ENCODE peak calls at places on chromosome 5, in five cellular contexts. One of them, this sample, is unnamed.
A peak's percentile ranks its signal among the peaks of the same experiment; 100 is the strongest.

GRCh38 chr5:1538741-1539392 is 15.1 kb upstream of the LPCAT1 start:
- DNase-seq in GM12892: no peak
- DNase-seq in K562: no peak
- DNase-seq in H1: no peak
- DNase-seq in GM12878: no peak
- DNase-seq in this sample: no peak

GRCh38 chr5:145237843-145238242 is 597.3 kb downstream of the PRELID2 start:
- DNase-seq in GM12892: no peak
- DNase-seq in K562: peak; percentile 13
- DNase-seq in H1: peak; percentile 68
- DNase-seq in GM12878: no peak
- DNase-seq in this sample: peak; percentile 2

GRCh38 chr5:176875783-176876505 is 23.2 kb downstream of the HK3 start:
- DNase-seq in GM12892: no peak
- DNase-seq in K562: peak; percentile 9
- DNase-seq in H1: no peak
- DNase-seq in GM12878: no peak
- DNase-seq in this sample: no peak

GRCh38 chr5:73998496-73998895 is 372.5 kb downstream of the ARHGEF28 start:
- DNase-seq in GM12892: no peak
- DNase-seq in K562: no peak
- DNase-seq in H1: no peak
- DNase-seq in GM12878: no peak
- DNase-seq in this sample: no peak

GRCh38 chr5:171149772-171150171 is 159.3 kb upstream of the TLX3 start:
- DNase-seq in GM12892: no peak
- DNase-seq in K562: no peak
- DNase-seq in H1: no peak
- DNase-seq in GM12878: no peak
- DNase-seq in this sample: no peak

GRCh38 chr5:2193923-2194555 is 311.3 kb upstream of the IRX4 start:
- DNase-seq in GM12892: no peak
- DNase-seq in K562: no peak
- DNase-seq in H1: peak; percentile 24
- DNase-seq in GM12878: no peak
- DNase-seq in this sample: no peak

GRCh38 chr5:6480133-6481051 is 31.7 kb downstream of the UBE2QL1 start:
- DNase-seq in GM12892: peak; percentile 40
- DNase-seq in K562: peak; percentile 15
- DNase-seq in H1: no peak
- DNase-seq in GM12878: peak; percentile 67
- DNase-seq in this sample: no peak

GRCh38 chr5:154756871-154757646 is 1.9 kb downstream of the LARP1 start:
- DNase-seq in GM12892: no peak
- DNase-seq in K562: peak; percentile 71
- DNase-seq in H1: no peak
- DNase-seq in GM12878: no peak
- DNase-seq in this sample: no peak

GRCh38 chr5:114185274-114185673 is 176.6 kb upstream of the KCNN2 start:
- DNase-seq in GM12892: no peak
- DNase-seq in K562: no peak
- DNase-seq in H1: no peak
- DNase-seq in GM12878: no peak
- DNase-seq in this sample: no peak

GRCh38 chr5:32098291-32098690 is 75.8 kb downstream of the GOLPH3 start:
- DNase-seq in GM12892: no peak
- DNase-seq in K562: no peak
- DNase-seq in H1: no peak
- DNase-seq in GM12878: no peak
- DNase-seq in this sample: no peak

GRCh38 chr5:160556886-160557285 is 135.2 kb downstream of the PTTG1 start:
- DNase-seq in GM12892: no peak
- DNase-seq in K562: no peak
- DNase-seq in H1: no peak
- DNase-seq in GM12878: no peak
- DNase-seq in this sample: no peak

GRCh38 chr5:81789033-81789432 is 38.1 kb upstream of the SSBP2 start:
- DNase-seq in GM12892: no peak
- DNase-seq in K562: peak; percentile 52
- DNase-seq in H1: no peak
- DNase-seq in GM12878: no peak
- DNase-seq in this sample: no peak

GRCh38 chr5:133344266-133344665 is 268.1 kb downstream of the FSTL4 start:
- DNase-seq in GM12892: no peak
- DNase-seq in K562: no peak
- DNase-seq in H1: no peak
- DNase-seq in GM12878: no peak
- DNase-seq in this sample: no peak

GRCh38 chr5:1449081-1449630 is 3.9 kb upstream of the SLC6A3 start:
- DNase-seq in GM12892: no peak
- DNase-seq in K562: no peak
- DNase-seq in H1: peak; percentile 19
- DNase-seq in GM12878: no peak
- DNase-seq in this sample: no peak

GRCh38 chr5:159785639-159786038 is 130.6 kb upstream of the ADRA1B start:
- DNase-seq in GM12892: no peak
- DNase-seq in K562: no peak
- DNase-seq in H1: no peak
- DNase-seq in GM12878: no peak
- DNase-seq in this sample: no peak

GRCh38 chr5:10018670-10019069 is 231.0 kb downstream of the ATPSCKMT start:
- DNase-seq in GM12892: no peak
- DNase-seq in K562: no peak
- DNase-seq in H1: no peak
- DNase-seq in GM12878: no peak
- DNase-seq in this sample: no peak

GRCh38 chr5:135240781-135241360 is 158.2 kb downstream of the MACROH2A1 start:
- DNase-seq in GM12892: no peak
- DNase-seq in K562: no peak
- DNase-seq in H1: peak; percentile 14
- DNase-seq in GM12878: no peak
- DNase-seq in this sample: no peak

GRCh38 chr5:154937186-154937717 is 759 bp downstream of the GEMIN5 start:
- DNase-seq in GM12892: no peak
- DNase-seq in K562: peak; percentile 30
- DNase-seq in H1: no peak
- DNase-seq in GM12878: no peak
- DNase-seq in this sample: no peak

GRCh38 chr5:45686620-45687019 is 9.6 kb downstream of the HCN1 start:
- DNase-seq in GM12892: no peak
- DNase-seq in K562: no peak
- DNase-seq in H1: no peak
- DNase-seq in GM12878: no peak
- DNase-seq in this sample: no peak

GRCh38 chr5:40499514-40500273 is 180.0 kb upstream of the PTGER4 start:
- DNase-seq in GM12892: no peak
- DNase-seq in K562: no peak
- DNase-seq in H1: no peak
- DNase-seq in GM12878: no peak
- DNase-seq in this sample: no peak

GRCh38 chr5:116402235-116402634 is 172.4 kb downstream of the SEMA6A start:
- DNase-seq in GM12892: no peak
- DNase-seq in K562: no peak
- DNase-seq in H1: no peak
- DNase-seq in GM12878: no peak
- DNase-seq in this sample: no peak

GRCh38 chr5:135564305-135564704 is 14.5 kb downstream of the CXCL14 start:
- DNase-seq in GM12892: no peak
- DNase-seq in K562: no peak
- DNase-seq in H1: no peak
- DNase-seq in GM12878: no peak
- DNase-seq in this sample: no peak

GRCh38 chr5:171445910-171446516 is 26.6 kb downstream of the FGF18 start:
- DNase-seq in GM12892: no peak
- DNase-seq in K562: no peak
- DNase-seq in H1: no peak
- DNase-seq in GM12878: no peak
- DNase-seq in this sample: no peak

GRCh38 chr5:14503017-14503680 is 78.4 kb upstream of the OTULINL start:
- DNase-seq in GM12892: no peak
- DNase-seq in K562: no peak
- DNase-seq in H1: no peak
- DNase-seq in GM12878: no peak
- DNase-seq in this sample: no peak

GRCh38 chr5:56072863-56073777 is 78.4 kb upstream of the IL6ST start:
- DNase-seq in GM12892: no peak
- DNase-seq in K562: no peak
- DNase-seq in H1: no peak
- DNase-seq in GM12878: no peak
- DNase-seq in this sample: no peak

GRCh38 chr5:4905674-4906528 is 234.2 kb upstream of the ADAMTS16 start:
- DNase-seq in GM12892: no peak
- DNase-seq in K562: peak; percentile 19
- DNase-seq in H1: peak; percentile 59
- DNase-seq in GM12878: no peak
- DNase-seq in this sample: no peak

DNA sequence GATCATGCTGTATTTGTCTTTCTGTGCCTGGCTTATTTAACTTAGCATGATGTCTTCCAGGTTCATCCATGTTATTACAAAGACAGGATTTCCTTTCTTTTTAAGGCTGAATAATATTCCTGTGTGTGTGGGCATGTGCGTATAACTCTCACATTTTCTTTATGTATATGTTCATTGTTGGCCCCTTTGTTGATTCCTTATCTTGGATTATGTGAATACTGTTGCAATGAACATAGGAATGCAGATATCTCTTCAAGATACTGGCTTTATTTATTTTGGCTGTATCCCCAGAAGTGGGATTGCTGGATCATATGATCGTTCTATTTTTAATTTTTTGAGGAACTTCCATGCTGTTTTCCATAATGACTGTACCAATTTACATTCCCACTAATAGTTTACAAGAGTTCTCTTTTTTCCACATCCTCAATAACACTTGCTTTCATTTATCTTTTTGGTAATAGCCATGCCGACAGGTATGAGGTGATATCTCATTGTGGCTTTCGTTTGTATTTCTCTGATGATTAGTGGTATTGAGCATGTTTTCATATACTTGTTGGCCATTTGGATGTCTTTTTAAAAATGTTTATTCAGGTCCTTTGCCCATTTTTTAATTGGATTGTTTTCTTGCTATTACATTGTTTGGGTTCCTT is 38.0 kb downstream of the CREBRF start:
- DNase-seq in GM12892: no peak
- DNase-seq in K562: no peak
- DNase-seq in H1: no peak
- DNase-seq in GM12878: no peak
- DNase-seq in this sample: no peak
- TF ChIP-seq POLR2AphosphoS5 in GM12892: no peak
- TF ChIP-seq POLR2AphosphoS5 in K562: no peak
- TF ChIP-seq POLR2AphosphoS5 in H1: no peak
- TF ChIP-seq POLR2AphosphoS5 in GM12878: no peak
- TF ChIP-seq POLR2AphosphoS5 in this sample: no peak

GRCh38 chr5:267716-268115 is 3.7 kb upstream of the PDCD6 start:
- DNase-seq in GM12892: no peak
- DNase-seq in K562: no peak
- DNase-seq in H1: no peak
- DNase-seq in GM12878: no peak
- DNase-seq in this sample: no peak
- TF ChIP-seq POLR2A in GM12892: no peak
- TF ChIP-seq POLR2A in K562: no peak
- TF ChIP-seq POLR2A in H1: no peak
- TF ChIP-seq POLR2A in GM12878: no peak
- TF ChIP-seq POLR2A in this sample: no peak

GRCh38 chr5:42507451-42508092 is 84.3 kb downstream of the GHR start:
- DNase-seq in GM12892: no peak
- DNase-seq in K562: peak; percentile 17
- DNase-seq in H1: no peak
- DNase-seq in GM12878: no peak
- DNase-seq in this sample: no peak
- TF ChIP-seq TAF1 in GM12892: no peak
- TF ChIP-seq TAF1 in K562: no peak
- TF ChIP-seq TAF1 in H1: no peak
- TF ChIP-seq TAF1 in GM12878: no peak
- TF ChIP-seq TAF1 in this sample: no peak

GRCh38 chr5:124515494-124516222 is 230.8 kb downstream of the ZNF608 start:
- DNase-seq in GM12892: no peak
- DNase-seq in K562: no peak
- DNase-seq in H1: no peak
- DNase-seq in GM12878: no peak
- DNase-seq in this sample: no peak
- TF ChIP-seq POLR2AphosphoS5 in GM12892: no peak
- TF ChIP-seq POLR2AphosphoS5 in K562: no peak
- TF ChIP-seq POLR2AphosphoS5 in H1: no peak
- TF ChIP-seq POLR2AphosphoS5 in GM12878: no peak
- TF ChIP-seq POLR2AphosphoS5 in this sample: no peak

GRCh38 chr5:122836947-122837346 is 8.5 kb upstream of the SNX24 start:
- DNase-seq in GM12892: no peak
- DNase-seq in K562: no peak
- DNase-seq in H1: no peak
- DNase-seq in GM12878: no peak
- DNase-seq in this sample: no peak

GRCh38 chr5:122842016-122842580 is 3.3 kb upstream of the SNX24 start:
- DNase-seq in GM12892: no peak
- DNase-seq in K562: no peak
- DNase-seq in H1: no peak
- DNase-seq in GM12878: no peak
- DNase-seq in this sample: no peak

GRCh38 chr5:122844136-122844915 is 1.1 kb upstream of the SNX24 start:
- DNase-seq in GM12892: no peak
- DNase-seq in K562: peak; percentile 58
- DNase-seq in H1: no peak
- DNase-seq in GM12878: no peak
- DNase-seq in this sample: no peak

GRCh38 chr5:122835681-122836080 is 9.7 kb upstream of the SNX24 start:
- DNase-seq in GM12892: no peak
- DNase-seq in K562: no peak
- DNase-seq in H1: no peak
- DNase-seq in GM12878: no peak
- DNase-seq in this sample: no peak

GRCh38 chr5:122839731-122840130 is 5.7 kb upstream of the SNX24 start:
- DNase-seq in GM12892: no peak
- DNase-seq in K562: no peak
- DNase-seq in H1: no peak
- DNase-seq in GM12878: no peak
- DNase-seq in this sample: no peak
- TF ChIP-seq POLR2A in GM12892: no peak
- TF ChIP-seq POLR2A in K562: no peak
- TF ChIP-seq POLR2A in H1: no peak
- TF ChIP-seq POLR2A in GM12878: no peak
- TF ChIP-seq POLR2A in this sample: no peak

DNA sequence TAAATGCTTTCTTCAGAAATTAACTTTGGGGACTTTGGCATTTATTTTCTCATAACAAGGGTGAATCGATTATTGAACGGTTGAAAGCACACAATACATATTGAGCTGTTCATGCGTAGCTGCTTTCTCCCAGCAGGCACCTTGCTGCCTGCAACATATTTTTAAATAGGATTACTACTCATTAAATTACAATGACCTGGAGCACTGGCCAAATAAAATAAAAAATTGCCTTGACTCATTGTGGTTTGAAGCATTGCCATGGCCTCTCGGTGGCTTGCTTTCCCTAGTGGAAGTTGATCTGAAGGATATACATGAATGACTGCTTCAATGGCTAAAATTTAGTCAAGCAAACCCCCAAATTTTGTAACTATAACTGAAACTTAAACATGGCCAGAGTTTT is 181.6 kb upstream of the NUDT12 start:
- DNase-seq in GM12892: no peak
- DNase-seq in K562: no peak
- DNase-seq in H1: no peak
- DNase-seq in GM12878: no peak
- DNase-seq in this sample: no peak
- TF ChIP-seq TAF1 in GM12892: no peak
- TF ChIP-seq TAF1 in K562: no peak
- TF ChIP-seq TAF1 in H1: no peak
- TF ChIP-seq TAF1 in GM12878: no peak
- TF ChIP-seq TAF1 in this sample: no peak

GRCh38 chr5:68273717-68274409 is 58.3 kb downstream of the PIK3R1 start:
- DNase-seq in GM12892: no peak
- DNase-seq in K562: no peak
- DNase-seq in H1: no peak
- DNase-seq in GM12878: no peak
- DNase-seq in this sample: no peak
- TF ChIP-seq POLR2AphosphoS5 in GM12892: peak; percentile 77
- TF ChIP-seq POLR2AphosphoS5 in K562: no peak
- TF ChIP-seq POLR2AphosphoS5 in H1: no peak
- TF ChIP-seq POLR2AphosphoS5 in GM12878: peak; percentile 66
- TF ChIP-seq POLR2AphosphoS5 in this sample: peak; percentile 90

This sample was measured in GM12891.